ENCODE peak calls at places on chromosomes 13 and 19, in six cellular contexts. M, Q, F, E, J and O are unnamed samples.

GRCh38 chr13:99991013-99991805 is 9.6 kb downstream of the ZIC2 start:
- DNase-seq in J (no peak), Q (no peak), F (peak; percentile 64), M (peak; percentile 85), E (no peak), O (no peak)

GRCh38 chr19:18586311-18586710 is 2.3 kb upstream of the REX1BD start:
- DNase-seq in M (no peak), E (no peak), J (no peak), Q (no peak), F (no peak), O (no peak)

GRCh38 chr19:11375143-11375948 is 880 bp downstream of the SWSAP1 start:
- DNase-seq in J (peak; percentile 55), M (peak; percentile 83), Q (peak; percentile 59), E (peak; percentile 66), F (peak; percentile 44), O (peak; percentile 95)

GRCh38 chr19:33507021-33507956 is 14.3 kb downstream of the PEPD start:
- DNase-seq in Q (no peak), F (no peak), J (no peak), E (peak; percentile 34), M (no peak), O (peak; percentile 65)

GRCh38 chr19:5719274-5719960 is 529 bp downstream of the LONP1 start:
- DNase-seq in M (peak; percentile 61), E (no peak), J (no peak), Q (no peak), F (no peak), O (no peak)

GRCh38 chr13:50631041-50631440 is 212.5 kb downstream of the DLEU7 start:
- DNase-seq in J (no peak), E (no peak), Q (no peak), F (no peak), M (no peak), O (no peak)

GRCh38 chr13:98174321-98174720 is 2.7 kb downstream of the RNF113B start:
- DNase-seq in J (no peak), M (no peak), F (no peak), E (no peak), Q (no peak), O (no peak)

GRCh38 chr13:45303866-45304265 is 37.1 kb downstream of the TPT1 start:
- DNase-seq in F (no peak), E (no peak), M (peak; percentile 36), J (no peak), Q (no peak), O (no peak)

GRCh38 chr13:72514141-72514540 is 213.3 kb downstream of the MZT1 start:
- DNase-seq in Q (no peak), M (no peak), J (no peak), F (no peak), E (no peak), O (no peak)

GRCh38 chr19:46608581-46609345 is 7.6 kb downstream of the CALM3 start:
- DNase-seq in E (peak; percentile 27), Q (no peak), J (no peak), M (peak; percentile 20), F (no peak), O (peak; percentile 71)

GRCh38 chr19:47019431-47020041 is at the start of gene NPAS1:
- DNase-seq in Q (no peak), F (peak; percentile 35), M (peak; percentile 85), E (no peak), J (no peak), O (no peak)

GRCh38 chr19:46717716-46718143 is 816 bp upstream of the PRKD2 start:
- DNase-seq in M (no peak), F (no peak), Q (no peak), E (no peak), J (no peak), O (peak; percentile 75)

GRCh38 chr13:76965759-76966421 is 17.6 kb downstream of the ACOD1 start:
- DNase-seq in J (peak; percentile 33), Q (peak; percentile 33), M (no peak), F (peak; percentile 54), E (peak; percentile 61), O (no peak)

GRCh38 chr13:46089213-46089612 is 15.6 kb downstream of the CPB2 start:
- DNase-seq in E (no peak), M (no peak), F (no peak), Q (no peak), J (no peak), O (no peak)

GRCh38 chr19:42498387-42498786 is 29.9 kb downstream of the CEACAM1 start:
- DNase-seq in J (no peak), M (no peak), F (no peak), Q (no peak), E (no peak), O (no peak)

GRCh38 chr13:34277971-34278370 is 460.0 kb downstream of the RFC3 start:
- DNase-seq in J (no peak), F (no peak), Q (no peak), M (no peak), E (no peak), O (no peak)

GRCh38 chr13:75123428-75123827 is 358.5 kb downstream of the TBC1D4 start:
- DNase-seq in J (no peak), M (no peak), F (no peak), Q (no peak), E (no peak), O (no peak)

GRCh38 chr13:25778302-25778701 is 273.5 kb downstream of the SHISA2 start:
- DNase-seq in Q (no peak), F (no peak), M (no peak), E (no peak), J (no peak), O (no peak)

GRCh38 chr13:90355162-90355751 is 992.2 kb upstream of the MIR17HG start:
- DNase-seq in J (no peak), F (no peak), M (no peak), Q (no peak), E (no peak), O (no peak)

GRCh38 chr19:5621311-5621944 is 1.1 kb downstream of the SAFB2 start:
- DNase-seq in Q (peak; percentile 27), E (peak; percentile 64), M (no peak), J (peak; percentile 72), F (no peak), O (peak; percentile 83)

GRCh38 chr13:78762825-78763224 is 103.9 kb upstream of the OBI1 start:
- DNase-seq in F (peak; percentile 79), M (no peak), E (no peak), J (no peak), Q (no peak), O (no peak)

GRCh38 chr19:18657590-18658365 is 20.9 kb downstream of the KLHL26 start:
- DNase-seq in J (peak; percentile 90), E (peak; percentile 82), F (peak; percentile 40), Q (no peak), M (peak; percentile 74), O (no peak)

GRCh38 chr19:27793128-27793643 is 1419.8 kb downstream of the UQCRFS1 start:
- DNase-seq in E (peak; percentile 86), M (peak; percentile 94), F (peak; percentile 86), Q (peak; percentile 71), J (peak; percentile 62), O (peak; percentile 90)

GRCh38 chr13:43071824-43072223 is 48.4 kb downstream of the DNAJC15 start:
- DNase-seq in M (no peak), E (no peak), Q (no peak), F (no peak), J (no peak), O (no peak)

GRCh38 chr19:30209617-30210600 is 162.3 kb upstream of the ZNF536 start:
- DNase-seq in J (no peak), E (no peak), F (no peak), M (peak; percentile 45), Q (no peak), O (no peak)

GRCh38 chr19:32231691-32232090 is 113.7 kb upstream of the ZNF507 start:
- DNase-seq in F (no peak), Q (no peak), E (no peak), J (no peak), M (no peak), O (no peak)

GRCh38 chr13:39685652-39686051 is 30.2 kb downstream of the COG6 start:
- DNase-seq in M (no peak), Q (no peak), F (no peak), E (no peak), J (no peak), O (no peak)

GRCh38 chr13:113196970-113197737 is 11.3 kb downstream of the PCID2 start:
- DNase-seq in J (no peak), F (no peak), E (no peak), M (no peak), Q (no peak), O (no peak)

GRCh38 chr13:113192902-113193301 is 15.6 kb downstream of the PCID2 start:
- DNase-seq in F (no peak), Q (no peak), J (no peak), M (no peak), E (no peak), O (no peak)

GRCh38 chr13:113195360-113195759 is 13.1 kb downstream of the PCID2 start:
- DNase-seq in E (no peak), J (no peak), Q (no peak), F (no peak), M (no peak), O (no peak)

GRCh38 chr13:113187905-113188595 is 20.4 kb downstream of the PCID2 start:
- DNase-seq in Q (no peak), F (peak; percentile 31), M (no peak), E (no peak), J (no peak), O (no peak)

DNA sequence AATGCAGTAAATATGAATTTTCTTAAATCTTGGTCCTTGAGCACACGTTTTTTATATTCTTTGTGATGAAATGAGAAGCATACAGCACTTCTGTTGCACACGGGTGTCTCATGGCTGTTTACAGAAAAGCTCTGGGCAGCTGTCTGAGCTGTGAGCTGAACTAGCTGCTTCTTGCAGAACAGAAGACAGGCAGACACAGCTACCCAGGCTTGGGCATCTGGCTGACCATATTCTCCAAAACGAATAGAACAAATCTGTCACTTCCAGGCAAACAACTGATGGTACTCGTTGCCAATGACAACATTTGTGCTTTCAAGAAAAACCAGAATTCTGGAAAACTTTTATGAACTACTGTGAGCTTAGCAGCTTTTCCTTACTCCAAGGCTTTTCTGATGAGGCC is 16.2 kb downstream of the PCID2 start:
- DNase-seq in F (no peak), E (no peak), Q (no peak), J (no peak), M (no peak), O (no peak)
- H3K27ac ChIP-seq in F (no peak overlapping the region), E (no peak overlapping the region), Q (no peak overlapping the region), J (no peak overlapping the region), M (no peak overlapping the region), O (no peak overlapping the region)

DNA sequence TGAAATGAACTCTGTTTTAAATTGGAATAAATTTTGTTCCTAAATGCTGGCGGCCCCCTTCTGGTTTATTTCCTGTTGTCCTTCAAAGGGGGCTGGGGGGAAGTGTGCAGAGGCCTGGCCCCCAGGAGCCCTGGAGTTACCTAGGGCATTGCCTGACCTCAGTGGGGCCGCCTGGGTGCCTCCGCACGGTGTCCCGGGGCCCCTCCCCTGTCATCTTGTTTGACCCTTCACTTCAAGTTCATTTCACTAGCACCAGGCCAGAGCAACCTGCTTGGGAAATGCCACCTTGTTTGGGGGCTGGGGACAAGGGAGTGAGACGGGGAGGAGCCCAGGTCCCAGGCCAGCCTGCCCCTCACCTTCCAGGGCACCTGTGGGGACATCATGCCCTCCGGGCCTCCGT is 11.9 kb upstream of the GNA15 start:
- DNase-seq in J (no peak), Q (no peak), M (no peak), E (peak; percentile 39), F (no peak), O (no peak)
- H3K27ac ChIP-seq in J (no peak overlapping the region), Q (no peak overlapping the region), M (no peak overlapping the region), E (no peak overlapping the region), F (no peak overlapping the region), O (no peak overlapping the region)

GRCh38 chr13:27641711-27642502 is 20.2 kb downstream of the POLR1D start:
- DNase-seq in J (no peak), F (no peak), Q (no peak), M (no peak), E (no peak), O (no peak)
- H3K27ac ChIP-seq in J (no peak overlapping the region), F (no peak overlapping the region), Q (peak overlapping the region; percentile 15), M (no peak overlapping the region), E (no peak overlapping the region), O (no peak overlapping the region)

GRCh38 chr19:51702103-51702753 is 9.1 kb downstream of the SPACA6 start:
- DNase-seq in M (peak; percentile 98), E (peak; percentile 86), Q (peak; percentile 92), J (peak; percentile 88), F (peak; percentile 41), O (peak; percentile 88)
- H3K27ac ChIP-seq in M (no peak overlapping the region), E (no peak overlapping the region), Q (peak overlapping the region; percentile 95), J (peak overlapping the region; percentile 90), F (peak overlapping the region; percentile 13), O (no peak overlapping the region)